ENCODE peak calls at places on chromosomes 6 and 20, in five cellular contexts. V is CD8-positive, alpha-beta T cell; O is A549; H is choroid plexus epithelial cell; A is bronchial epithelial cell. N is an unnamed sample.

GRCh38 chr6:13253272-13253671 is 75.1 kb downstream of the TBC1D7 start:
- DNase-seq in H (no peak), O (no peak), A (no peak), V (no peak), N (no peak)

GRCh38 chr20:33915726-33916331 is 77.9 kb upstream of the RALY start:
- DNase-seq in A (peak), O (peak), V (peak), H (no peak), N (no peak)

GRCh38 chr20:33211817-33212424 is 5.2 kb upstream of the BPIFA3 start:
- DNase-seq in V (no peak), A (peak), O (peak), H (peak), N (peak)

GRCh38 chr6:50713977-50714486 is 706 bp downstream of the TFAP2D start:
- DNase-seq in A (no peak), H (no peak), O (no peak), V (no peak), N (no peak)

GRCh38 chr6:57068066-57068465 is 21.6 kb downstream of the KIAA1586 start:
- DNase-seq in H (peak), A (no peak), O (no peak), V (no peak), N (no peak)

GRCh38 chr20:61706562-61706961 is 359.1 kb downstream of the TAF4 start:
- DNase-seq in V (no peak), A (no peak), O (no peak), H (no peak), N (no peak)

GRCh38 chr6:123855493-123855892 is 51.8 kb downstream of the NKAIN2 start:
- DNase-seq in H (no peak), O (no peak), A (no peak), V (no peak), N (no peak)

GRCh38 chr6:3977875-3978711 is 100.8 kb downstream of the FAM217A start:
- DNase-seq in V (peak), H (peak), O (peak), A (peak), N (peak)

GRCh38 chr6:132708771-132709170 is 5.1 kb downstream of the VNN1 start:
- DNase-seq in V (no peak), A (no peak), H (no peak), O (no peak), N (no peak)

GRCh38 chr20:9483131-9483530 is 31.3 kb upstream of the LAMP5 start:
- DNase-seq in A (no peak), V (no peak), O (no peak), H (no peak), N (no peak)

GRCh38 chr6:70281923-70282902 is 20.7 kb downstream of the COL9A1 start:
- DNase-seq in O (no peak), A (no peak), V (no peak), H (no peak), N (no peak)

GRCh38 chr6:77105091-77105490 is 358.2 kb downstream of the HTR1B start:
- DNase-seq in H (no peak), A (no peak), O (no peak), V (no peak), N (no peak)

GRCh38 chr6:140711019-140711613 is 1336.7 kb upstream of the CITED2 start:
- DNase-seq in A (no peak), V (no peak), H (no peak), O (no peak), N (no peak)

GRCh38 chr20:5602346-5602745 is 147.9 kb upstream of the SHLD1 start:
- DNase-seq in H (peak), A (no peak), V (no peak), O (no peak), N (no peak)

GRCh38 chr6:12504325-12504966 is 212.1 kb upstream of the PHACTR1 start:
- DNase-seq in H (peak), V (no peak), O (peak), A (peak), N (peak)

GRCh38 chr6:48068326-48069191 is 42.4 kb downstream of the PTCHD4 start:
- DNase-seq in H (no peak), A (no peak), O (no peak), V (no peak), N (no peak)

GRCh38 chr20:1437222-1437904 is 29.3 kb downstream of the NSFL1C start:
- DNase-seq in A (peak), V (peak), H (peak), O (peak), N (peak)

GRCh38 chr20:56417402-56417801 is 5.3 kb downstream of the CASS4 start:
- DNase-seq in H (no peak), V (no peak), O (no peak), A (no peak), N (no peak)

GRCh38 chr20:46770330-46771194 is 61.1 kb downstream of the SLC2A10 start:
- DNase-seq in H (peak), V (no peak), A (peak), O (no peak), N (no peak)

GRCh38 chr20:46774943-46775560 is 65.6 kb downstream of the SLC2A10 start:
- DNase-seq in H (no peak), V (no peak), O (no peak), A (peak), N (no peak)

GRCh38 chr20:46771195-46771588 is 61.7 kb downstream of the SLC2A10 start:
- DNase-seq in A (no peak), V (no peak), O (no peak), H (no peak), N (no peak)

GRCh38 chr20:46773680-46774079 is 64.2 kb downstream of the SLC2A10 start:
- DNase-seq in O (no peak), V (no peak), H (no peak), A (no peak), N (no peak)

GRCh38 chr20:46772901-46773300 is 63.5 kb downstream of the SLC2A10 start:
- DNase-seq in V (no peak), H (no peak), A (no peak), O (peak), N (no peak)
- TF ChIP-seq CTCF in V (no peak), H (peak), A (no peak), O (peak), N (peak)

GRCh38 chr20:62797671-62798532 is 1.6 kb downstream of the MRGBP start:
- DNase-seq in A (no peak), O (peak), V (no peak), H (no peak), N (no peak)
- H3K4me3 ChIP-seq in A (no peak), O (peak), V (no peak), H (peak), N (peak)

DNA sequence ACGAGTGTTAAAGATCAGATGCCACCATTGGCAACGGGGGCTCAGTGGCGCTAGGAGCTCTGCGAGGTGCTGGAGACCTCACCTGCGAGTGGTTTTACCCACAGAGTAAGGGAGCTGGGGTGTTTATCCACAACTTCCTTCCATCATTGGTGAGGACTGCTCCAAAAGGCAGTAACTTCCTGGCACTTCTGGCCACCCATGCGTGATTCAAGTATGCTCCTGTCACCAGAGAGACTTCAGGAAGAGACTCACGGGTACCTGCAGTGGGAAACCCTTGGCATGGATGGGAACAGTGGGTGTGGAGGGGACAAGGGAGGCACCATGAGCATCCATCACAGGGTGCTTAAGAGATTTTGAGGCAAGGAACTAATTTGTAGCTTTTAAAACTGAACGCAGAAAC is 53.2 kb downstream of the RIN2 start:
- DNase-seq in H (no peak), V (no peak), A (no peak), O (no peak), N (no peak)
- TF ChIP-seq CTCF in H (no peak), V (no peak), A (no peak), O (no peak), N (no peak)

DNA sequence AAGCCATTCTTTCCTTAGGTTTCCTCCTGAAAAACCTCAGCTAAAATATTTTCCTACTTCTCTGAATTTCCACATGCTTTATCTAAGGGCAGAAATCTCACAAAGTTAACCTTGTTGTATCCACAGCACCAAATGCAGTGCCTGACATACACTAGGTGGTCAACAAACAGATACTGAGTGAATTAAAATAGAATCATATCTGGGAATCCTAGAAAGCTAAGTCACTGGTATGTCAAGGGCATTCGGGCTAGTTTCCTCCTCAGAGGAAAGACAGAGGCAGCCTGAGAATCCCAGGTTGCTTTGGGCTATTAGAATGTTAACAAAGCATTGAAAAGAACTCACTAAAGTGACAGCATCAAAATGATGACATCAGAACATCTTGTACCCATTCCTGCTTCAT is 132.7 kb upstream of the F13A1 start:
- DNase-seq in V (no peak), O (no peak), H (no peak), A (no peak), N (no peak)
- H3K4me3 ChIP-seq in V (no peak), O (no peak), H (no peak), A (no peak), N (no peak)